ENCODE peak calls at places on chromosomes 4 and X, in ten cellular contexts. V, T, Z, D, C, W, J, B, A and G are unnamed samples.

GRCh38 chr4:15162046-15162445 is 159.8 kb downstream of the CPEB2 start:
- DNase-seq in V (no peak), T (no peak), Z (no peak), D (no peak), C (no peak), W (no peak), J (no peak), B (peak), A (no peak), G (no peak)

GRCh38 chr4:140326395-140326993 is 47.0 kb upstream of the SCOC start:
- DNase-seq in V (no peak), T (peak), Z (peak), D (no peak), C (peak), W (peak), J (peak), B (peak), A (no peak), G (peak)

GRCh38 chr4:67549123-67549522 is 3.8 kb upstream of the CENPC start:
- DNase-seq in V (no peak), T (no peak), Z (peak), D (no peak), C (no peak), W (peak), J (no peak), B (no peak), A (no peak), G (no peak)

GRCh38 chr4:10403633-10404445 is 53.4 kb downstream of the ZNF518B start:
- DNase-seq in V (no peak), T (peak), Z (peak), D (no peak), C (no peak), W (peak), J (peak), B (peak), A (no peak), G (no peak)

GRCh38 chrX:11528623-11529022 is 137.1 kb downstream of the ARHGAP6 start:
- DNase-seq in V (no peak), T (no peak), Z (peak), D (no peak), C (no peak), W (no peak), J (no peak), B (no peak), A (no peak), G (no peak)

GRCh38 chr4:40923326-40924095 is 173.8 kb downstream of the NSUN7 start:
- DNase-seq in V (no peak), T (no peak), Z (no peak), D (no peak), C (no peak), W (no peak), J (no peak), B (no peak), A (peak), G (no peak)

GRCh38 chr4:46836584-46836983 is 72.5 kb downstream of the COX7B2 start:
- DNase-seq in V (no peak), T (no peak), Z (no peak), D (no peak), C (no peak), W (no peak), J (no peak), B (no peak), A (no peak), G (no peak)

GRCh38 chr4:87838207-87838606 is 5.4 kb downstream of the MEPE start:
- DNase-seq in V (no peak), T (peak), Z (peak), D (no peak), C (peak), W (no peak), J (no peak), B (peak), A (no peak), G (no peak)

GRCh38 chr4:29309050-29309449 is 1411.1 kb upstream of the PCDH7 start:
- DNase-seq in V (no peak), T (peak), Z (peak), D (no peak), C (no peak), W (peak), J (peak), B (no peak), A (no peak), G (no peak)

GRCh38 chr4:172819353-172819752 is 349.3 kb upstream of the GALNT7 start:
- DNase-seq in V (no peak), T (no peak), Z (no peak), D (no peak), C (no peak), W (no peak), J (no peak), B (no peak), A (no peak), G (no peak)

GRCh38 chrX:103919336-103919682 is 43.1 kb upstream of the TMSB15B start:
- DNase-seq in V (no peak), T (peak), Z (peak), D (no peak), C (no peak), W (peak), J (peak), B (no peak), A (no peak), G (no peak)

GRCh38 chr4:183797041-183797444 is 108.1 kb upstream of the STOX2 start:
- DNase-seq in V (no peak), T (no peak), Z (no peak), D (peak), C (no peak), W (no peak), J (no peak), B (peak), A (peak), G (no peak)

GRCh38 chr4:13298655-13299054 is 185.5 kb downstream of the RAB28 start:
- DNase-seq in V (no peak), T (no peak), Z (peak), D (no peak), C (no peak), W (peak), J (peak), B (no peak), A (no peak), G (no peak)

GRCh38 chrX:920234-920799 is 289.7 kb downstream of the SHOX start:
- DNase-seq in V (no peak), T (peak), Z (peak), D (no peak), C (peak), W (no peak), J (no peak), B (no peak), A (no peak), G (no peak)

GRCh38 chr4:185566972-185567749 is 31.9 kb upstream of the PDLIM3 start:
- DNase-seq in V (no peak), T (peak), Z (peak), D (peak), C (no peak), W (peak), J (peak), B (no peak), A (no peak), G (no peak)

GRCh38 chr4:42768125-42768748 is 111.3 kb upstream of the ATP8A1 start:
- DNase-seq in V (no peak), T (no peak), Z (no peak), D (no peak), C (no peak), W (no peak), J (no peak), B (peak), A (no peak), G (no peak)

GRCh38 chrX:134999469-134999868 is 8.7 kb downstream of the SMIM10 start:
- DNase-seq in V (no peak), T (no peak), Z (peak), D (no peak), C (no peak), W (peak), J (peak), B (peak), A (no peak), G (no peak)
- TF ChIP-seq CTCF in V (peak), T (peak), Z (peak), D (peak), C (peak), W (peak), J (peak), B (peak), A (peak), G (peak)

DNA sequence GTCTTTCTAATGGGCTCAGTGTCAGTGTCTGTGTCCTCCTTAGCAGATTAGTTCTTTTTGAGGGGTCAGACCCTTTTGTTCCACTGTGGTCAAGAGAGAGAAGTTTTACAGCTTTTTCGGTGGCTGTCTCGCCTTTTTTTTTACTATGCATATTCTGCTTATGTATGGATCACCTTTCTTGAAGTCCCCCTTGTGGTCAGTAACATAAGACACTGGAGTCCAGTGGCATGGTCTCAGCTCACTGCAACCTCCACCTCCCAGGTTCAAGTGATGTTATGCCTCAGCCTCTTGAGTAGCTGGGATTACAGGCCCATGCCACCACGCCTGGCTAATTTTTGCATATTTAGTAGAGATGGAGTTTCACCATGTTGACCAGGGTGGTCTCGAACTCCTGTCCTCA is 54.0 kb upstream of the PGRMC2 start:
- DNase-seq in V (no peak), T (no peak), Z (no peak), D (no peak), C (no peak), W (no peak), J (no peak), B (no peak), A (no peak), G (no peak)
- TF ChIP-seq CTCF in V (no peak), T (no peak), Z (no peak), D (peak), C (no peak), W (no peak), J (no peak), B (peak), A (no peak), G (no peak)

DNA sequence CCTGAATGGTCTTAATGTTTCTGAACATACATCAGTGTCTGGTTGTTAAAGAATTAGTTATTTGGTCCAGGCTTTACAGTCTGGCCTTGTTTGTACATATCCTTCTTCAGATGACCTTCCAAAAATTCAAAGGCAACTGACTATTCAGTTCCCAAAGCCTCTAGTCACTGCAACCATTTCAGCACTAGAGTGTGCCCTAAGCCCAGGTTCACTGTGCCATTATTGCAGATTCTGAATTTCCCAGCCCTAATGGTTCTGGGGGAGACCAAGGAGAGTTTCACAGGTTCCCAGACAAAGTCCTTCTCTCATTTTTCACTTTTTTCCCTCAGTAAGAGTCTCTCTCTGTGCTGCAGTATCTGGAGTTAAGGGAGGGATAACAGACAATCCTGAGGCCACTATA is 235.8 kb downstream of the TRAM1L1 start:
- DNase-seq in V (no peak), T (no peak), Z (no peak), D (no peak), C (no peak), W (no peak), J (no peak), B (peak), A (no peak), G (no peak)
- TF ChIP-seq CTCF in V (no peak), T (peak), Z (no peak), D (no peak), C (no peak), W (no peak), J (no peak), B (peak), A (no peak), G (peak)

GRCh38 chr4:137663376-137664054 is 131.2 kb upstream of the PCDH18 start:
- DNase-seq in V (no peak), T (no peak), Z (peak), D (no peak), C (no peak), W (peak), J (no peak), B (no peak), A (no peak), G (no peak)
- TF ChIP-seq CTCF in V (no peak), T (no peak), Z (no peak), D (no peak), C (no peak), W (no peak), J (no peak), B (no peak), A (no peak), G (no peak)

GRCh38 chrX:4588893-4589292 is 875.4 kb upstream of the PRKX start:
- DNase-seq in V (no peak), T (no peak), Z (no peak), D (no peak), C (no peak), W (no peak), J (no peak), B (no peak), A (no peak), G (no peak)
- TF ChIP-seq CTCF in V (no peak), T (no peak), Z (no peak), D (no peak), C (no peak), W (no peak), J (no peak), B (no peak), A (no peak), G (no peak)

DNA sequence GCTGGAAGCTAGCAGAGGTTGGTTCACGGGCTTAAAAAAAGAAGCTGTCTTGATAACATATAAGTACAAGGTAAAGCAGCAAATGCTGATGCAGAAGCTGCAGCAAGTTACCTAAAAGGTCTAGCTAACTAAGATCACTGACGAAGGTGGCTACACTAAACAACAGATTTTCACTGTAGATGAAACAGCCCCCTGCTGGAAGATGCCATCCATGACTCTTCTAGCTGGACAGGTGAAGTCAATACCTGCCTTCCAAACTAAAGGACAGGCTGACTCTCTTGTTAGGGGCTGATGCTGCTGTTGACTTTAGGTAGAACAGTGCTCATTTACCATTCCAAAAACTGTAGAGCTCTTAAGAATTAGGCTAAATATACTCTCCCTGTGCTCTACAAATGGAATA is 99.5 kb downstream of the FBXW7 start:
- DNase-seq in V (no peak), T (no peak), Z (no peak), D (no peak), C (no peak), W (no peak), J (no peak), B (no peak), A (no peak), G (no peak)
- TF ChIP-seq CTCF in V (no peak), T (no peak), Z (no peak), D (no peak), C (no peak), W (no peak), J (no peak), B (peak), A (no peak), G (no peak)

GRCh38 chr4:56908206-56909082 is 744 bp downstream of the REST start:
- DNase-seq in V (peak), T (peak), Z (peak), D (peak), C (peak), W (peak), J (peak), B (peak), A (peak), G (no peak)
- TF ChIP-seq CTCF in V (no peak), T (no peak), Z (no peak), D (no peak), C (no peak), W (no peak), J (no peak), B (no peak), A (no peak), G (no peak)

DNA sequence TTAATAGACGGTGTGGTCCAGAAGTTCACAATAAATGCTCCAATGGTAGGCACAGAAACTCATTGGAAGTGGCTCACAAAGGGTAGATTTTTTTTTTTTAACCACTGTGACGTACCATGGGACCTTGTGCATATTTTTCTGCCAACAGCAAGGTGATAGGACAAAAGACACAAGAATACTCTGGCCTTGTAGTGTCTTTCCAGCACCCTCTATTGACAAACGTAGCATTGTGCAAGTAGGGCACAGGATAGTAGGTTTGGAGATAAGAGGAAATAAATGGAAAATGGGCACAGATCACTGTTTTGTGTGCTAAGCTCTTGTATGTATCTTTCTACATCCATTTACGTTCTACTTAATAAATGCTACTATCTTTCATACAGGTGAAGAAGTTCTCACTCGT is 2054.9 kb downstream of the PCDH7 start:
- DNase-seq in V (no peak), T (peak), Z (peak), D (no peak), C (no peak), W (peak), J (no peak), B (peak), A (no peak), G (no peak)
- TF ChIP-seq CTCF in V (no peak), T (peak), Z (peak), D (no peak), C (peak), W (peak), J (no peak), B (peak), A (no peak), G (peak)

GRCh38 chr4:75817901-75818300 is 84.4 kb downstream of the PPEF2 start:
- DNase-seq in V (no peak), T (no peak), Z (no peak), D (no peak), C (no peak), W (no peak), J (no peak), B (no peak), A (no peak), G (no peak)
- TF ChIP-seq CTCF in V (no peak), T (no peak), Z (no peak), D (no peak), C (no peak), W (no peak), J (no peak), B (no peak), A (no peak), G (no peak)